ENCODE peak calls at places on chromosomes 13 and 19, in nine cellular contexts. One of them, this sample, is unnamed. For H3K27me3 and H3K4me1, the result is how much of the 10 kb centered on the place peaks cover.

GRCh38 chr19:32708457-32708856 is 11.1 kb upstream of the TDRD12 start:
- DNase-seq in colonic mucosa: no peak
- DNase-seq in neuronal stem cell: no peak
- DNase-seq in tibial artery: no peak
- DNase-seq in aorta: no peak
- DNase-seq in thoracic aorta: no peak
- DNase-seq in ovary: no peak
- DNase-seq in neural progenitor cell: no peak
- DNase-seq in fibroblast of lung: no peak
- DNase-seq in this sample: no peak

GRCh38 chr13:112768795-112769411 is 79.1 kb downstream of the ATP11A start:
- DNase-seq in colonic mucosa: no peak
- DNase-seq in neuronal stem cell: no peak
- DNase-seq in tibial artery: no peak
- DNase-seq in aorta: no peak
- DNase-seq in thoracic aorta: no peak
- DNase-seq in ovary: no peak
- DNase-seq in neural progenitor cell: no peak
- DNase-seq in fibroblast of lung: no peak
- DNase-seq in this sample: no peak

GRCh38 chr19:3987619-3988371 is 2.5 kb upstream of the EEF2 start:
- DNase-seq in colonic mucosa: peak
- DNase-seq in neuronal stem cell: peak
- DNase-seq in tibial artery: peak
- DNase-seq in aorta: peak
- DNase-seq in thoracic aorta: peak
- DNase-seq in ovary: peak
- DNase-seq in neural progenitor cell: peak
- DNase-seq in fibroblast of lung: peak
- DNase-seq in this sample: peak

GRCh38 chr13:49812806-49813205 is 20.3 kb upstream of the KPNA3 start:
- DNase-seq in colonic mucosa: no peak
- DNase-seq in neuronal stem cell: no peak
- DNase-seq in tibial artery: no peak
- DNase-seq in aorta: no peak
- DNase-seq in thoracic aorta: no peak
- DNase-seq in ovary: no peak
- DNase-seq in neural progenitor cell: no peak
- DNase-seq in fibroblast of lung: no peak
- DNase-seq in this sample: peak

GRCh38 chr13:111517641-111518010 is 197.2 kb downstream of the TEX29 start:
- DNase-seq in colonic mucosa: no peak
- DNase-seq in neuronal stem cell: no peak
- DNase-seq in tibial artery: no peak
- DNase-seq in aorta: no peak
- DNase-seq in thoracic aorta: no peak
- DNase-seq in ovary: no peak
- DNase-seq in neural progenitor cell: no peak
- DNase-seq in fibroblast of lung: no peak
- DNase-seq in this sample: no peak

GRCh38 chr19:3171894-3172679 is 6.5 kb upstream of the S1PR4 start:
- DNase-seq in colonic mucosa: no peak
- DNase-seq in neuronal stem cell: no peak
- DNase-seq in tibial artery: peak
- DNase-seq in aorta: no peak
- DNase-seq in thoracic aorta: no peak
- DNase-seq in ovary: no peak
- DNase-seq in neural progenitor cell: no peak
- DNase-seq in fibroblast of lung: no peak
- DNase-seq in this sample: no peak

GRCh38 chr13:72839831-72840426 is 58.0 kb downstream of the PIBF1 start:
- DNase-seq in colonic mucosa: peak
- DNase-seq in neuronal stem cell: peak
- DNase-seq in tibial artery: no peak
- DNase-seq in aorta: no peak
- DNase-seq in thoracic aorta: no peak
- DNase-seq in ovary: no peak
- DNase-seq in neural progenitor cell: peak
- DNase-seq in fibroblast of lung: peak
- DNase-seq in this sample: peak

GRCh38 chr19:14408641-14409120 is 10.5 kb downstream of the DDX39A start:
- DNase-seq in colonic mucosa: no peak
- DNase-seq in neuronal stem cell: no peak
- DNase-seq in tibial artery: no peak
- DNase-seq in aorta: no peak
- DNase-seq in thoracic aorta: no peak
- DNase-seq in ovary: no peak
- DNase-seq in neural progenitor cell: no peak
- DNase-seq in fibroblast of lung: no peak
- DNase-seq in this sample: no peak

GRCh38 chr13:23427342-23428182 is 5.9 kb downstream of the SACS start:
- DNase-seq in colonic mucosa: no peak
- DNase-seq in neuronal stem cell: no peak
- DNase-seq in tibial artery: peak
- DNase-seq in aorta: peak
- DNase-seq in thoracic aorta: peak
- DNase-seq in ovary: peak
- DNase-seq in neural progenitor cell: no peak
- DNase-seq in fibroblast of lung: peak
- DNase-seq in this sample: peak

GRCh38 chr19:9445037-9445436 is 9.7 kb upstream of the ZNF266 start:
- DNase-seq in colonic mucosa: no peak
- DNase-seq in neuronal stem cell: no peak
- DNase-seq in tibial artery: no peak
- DNase-seq in aorta: no peak
- DNase-seq in thoracic aorta: no peak
- DNase-seq in ovary: no peak
- DNase-seq in neural progenitor cell: no peak
- DNase-seq in fibroblast of lung: no peak
- DNase-seq in this sample: no peak

GRCh38 chr19:41700381-41701195 is 7.8 kb upstream of the CEACAM5 start:
- DNase-seq in colonic mucosa: peak
- DNase-seq in neuronal stem cell: no peak
- DNase-seq in tibial artery: peak
- DNase-seq in aorta: no peak
- DNase-seq in thoracic aorta: no peak
- DNase-seq in ovary: no peak
- DNase-seq in neural progenitor cell: no peak
- DNase-seq in fibroblast of lung: no peak
- DNase-seq in this sample: no peak

GRCh38 chr13:87677043-87677333 is 5.8 kb downstream of the SLITRK5 start:
- DNase-seq in colonic mucosa: no peak
- DNase-seq in neuronal stem cell: no peak
- DNase-seq in tibial artery: no peak
- DNase-seq in aorta: no peak
- DNase-seq in thoracic aorta: no peak
- DNase-seq in ovary: peak
- DNase-seq in neural progenitor cell: no peak
- DNase-seq in fibroblast of lung: no peak
- DNase-seq in this sample: no peak
- H3K27me3 ChIP-seq in colonic mucosa: half or more
- H3K27me3 ChIP-seq in neuronal stem cell: under half
- H3K27me3 ChIP-seq in tibial artery: under half
- H3K27me3 ChIP-seq in aorta: under half
- H3K27me3 ChIP-seq in thoracic aorta: under half
- H3K27me3 ChIP-seq in ovary: under half
- H3K27me3 ChIP-seq in neural progenitor cell: half or more
- H3K27me3 ChIP-seq in fibroblast of lung: under half
- H3K27me3 ChIP-seq in this sample: under half

DNA sequence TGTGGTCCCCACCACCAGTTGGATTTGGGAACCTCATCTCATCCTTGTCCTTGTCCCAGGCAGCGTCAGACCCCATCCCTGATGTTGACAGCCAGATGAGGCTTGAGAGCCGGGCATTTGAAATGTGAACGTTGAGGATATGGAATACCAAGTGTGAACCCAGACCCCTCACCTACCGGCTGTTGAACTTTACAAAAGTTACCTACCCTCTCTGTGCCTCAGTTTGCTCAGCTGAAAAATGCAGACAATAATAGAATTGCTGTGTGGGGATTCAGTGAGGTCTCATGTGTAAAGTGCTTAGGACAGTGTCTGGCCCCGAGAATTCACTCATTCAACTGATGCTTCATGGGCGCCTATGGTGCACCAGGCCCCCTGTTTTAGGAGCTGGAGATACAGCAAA is 693 bp upstream of the SIGLEC14 start:
- DNase-seq in colonic mucosa: no peak
- DNase-seq in neuronal stem cell: no peak
- DNase-seq in tibial artery: no peak
- DNase-seq in aorta: no peak
- DNase-seq in thoracic aorta: no peak
- DNase-seq in ovary: no peak
- DNase-seq in neural progenitor cell: no peak
- DNase-seq in fibroblast of lung: no peak
- DNase-seq in this sample: no peak
- H3K4me3 ChIP-seq in colonic mucosa: no peak
- H3K4me3 ChIP-seq in neuronal stem cell: no peak
- H3K4me3 ChIP-seq in tibial artery: no peak
- H3K4me3 ChIP-seq in aorta: no peak
- H3K4me3 ChIP-seq in thoracic aorta: no peak
- H3K4me3 ChIP-seq in ovary: no peak
- H3K4me3 ChIP-seq in neural progenitor cell: no peak
- H3K4me3 ChIP-seq in fibroblast of lung: no peak
- H3K4me3 ChIP-seq in this sample: no peak

GRCh38 chr19:56875717-56876116 is 35.2 kb upstream of the PEG3 start:
- DNase-seq in colonic mucosa: no peak
- DNase-seq in neuronal stem cell: no peak
- DNase-seq in tibial artery: no peak
- DNase-seq in aorta: no peak
- DNase-seq in thoracic aorta: no peak
- DNase-seq in ovary: no peak
- DNase-seq in neural progenitor cell: no peak
- DNase-seq in fibroblast of lung: no peak
- DNase-seq in this sample: peak

GRCh38 chr19:56877069-56877715 is 36.7 kb upstream of the PEG3 start:
- DNase-seq in colonic mucosa: no peak
- DNase-seq in neuronal stem cell: no peak
- DNase-seq in tibial artery: no peak
- DNase-seq in aorta: no peak
- DNase-seq in thoracic aorta: no peak
- DNase-seq in ovary: no peak
- DNase-seq in neural progenitor cell: no peak
- DNase-seq in fibroblast of lung: no peak
- DNase-seq in this sample: no peak

GRCh38 chr19:56873493-56873892 is 33.0 kb upstream of the PEG3 start:
- DNase-seq in colonic mucosa: no peak
- DNase-seq in neuronal stem cell: no peak
- DNase-seq in tibial artery: no peak
- DNase-seq in aorta: no peak
- DNase-seq in thoracic aorta: no peak
- DNase-seq in ovary: no peak
- DNase-seq in neural progenitor cell: no peak
- DNase-seq in fibroblast of lung: no peak
- DNase-seq in this sample: no peak

GRCh38 chr19:56869886-56870285 is 29.4 kb upstream of the PEG3 start:
- DNase-seq in colonic mucosa: no peak
- DNase-seq in neuronal stem cell: no peak
- DNase-seq in tibial artery: no peak
- DNase-seq in aorta: no peak
- DNase-seq in thoracic aorta: no peak
- DNase-seq in ovary: no peak
- DNase-seq in neural progenitor cell: no peak
- DNase-seq in fibroblast of lung: no peak
- DNase-seq in this sample: no peak

DNA sequence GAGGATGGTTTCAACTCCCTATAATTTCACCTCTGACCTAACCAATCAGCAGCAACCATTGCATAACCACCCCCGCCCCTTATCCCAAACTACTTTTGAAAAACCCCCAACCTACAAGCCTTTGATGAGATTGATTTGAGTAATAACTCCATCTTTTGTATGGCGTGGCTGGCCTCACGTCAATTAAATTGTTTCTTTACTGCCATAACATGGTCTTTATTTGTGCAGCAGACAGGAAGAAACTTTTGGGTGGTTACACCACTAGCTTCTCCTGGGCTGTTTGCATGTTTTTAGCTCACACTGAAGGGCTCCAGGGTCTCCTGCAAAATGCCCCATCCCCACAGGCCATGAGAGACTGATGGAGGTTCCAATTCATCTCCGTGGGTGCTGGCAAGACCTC is 34.0 kb upstream of the PEG3 start:
- DNase-seq in colonic mucosa: no peak
- DNase-seq in neuronal stem cell: no peak
- DNase-seq in tibial artery: no peak
- DNase-seq in aorta: no peak
- DNase-seq in thoracic aorta: no peak
- DNase-seq in ovary: no peak
- DNase-seq in neural progenitor cell: no peak
- DNase-seq in fibroblast of lung: no peak
- DNase-seq in this sample: no peak
- H3K4me1 ChIP-seq in colonic mucosa: under half
- H3K4me1 ChIP-seq in neuronal stem cell: under half
- H3K4me1 ChIP-seq in tibial artery: under half
- H3K4me1 ChIP-seq in aorta: under half
- H3K4me1 ChIP-seq in thoracic aorta: under half
- H3K4me1 ChIP-seq in ovary: under half
- H3K4me1 ChIP-seq in neural progenitor cell: under half
- H3K4me1 ChIP-seq in fibroblast of lung: under half
- H3K4me1 ChIP-seq in this sample: under half

DNA sequence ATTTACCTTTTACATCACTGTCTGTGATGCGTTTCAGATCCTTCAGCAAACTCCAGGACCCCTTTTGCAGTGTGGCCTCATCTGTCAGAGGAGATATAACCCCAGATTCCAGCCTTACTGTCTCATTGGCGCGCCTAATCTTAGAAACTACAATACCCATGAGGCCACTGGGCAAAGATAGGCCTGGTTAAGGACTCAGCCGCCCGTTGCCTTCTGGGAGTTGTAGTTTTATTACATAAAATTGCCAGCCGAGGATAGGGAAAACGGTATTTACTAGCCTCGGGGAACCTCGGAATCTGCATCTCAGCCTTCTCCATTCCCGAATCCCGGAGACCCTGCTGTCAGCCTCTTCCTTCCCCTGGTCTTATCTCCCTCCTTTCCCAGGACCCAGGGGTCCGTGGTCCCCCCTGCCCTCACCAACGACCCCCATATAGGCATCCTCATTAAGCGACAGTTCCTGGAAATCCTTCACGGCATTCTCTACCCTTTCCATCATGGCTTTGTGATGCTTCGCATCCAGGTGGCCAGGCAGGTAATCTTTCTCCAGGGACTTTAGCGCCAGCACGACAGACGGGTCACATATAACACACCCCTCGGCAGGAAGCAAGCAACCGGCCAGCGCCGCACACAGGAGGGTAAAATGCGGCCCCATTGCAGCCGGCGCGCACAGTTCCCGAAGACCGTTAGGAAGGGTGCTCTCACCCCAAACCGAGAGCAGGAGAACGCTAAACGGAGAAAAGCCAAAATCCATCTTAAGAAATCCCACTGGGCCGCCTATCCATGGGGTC is 1.3 kb downstream of the IZUMO1 start:
- DNase-seq in colonic mucosa: peak
- DNase-seq in neuronal stem cell: no peak
- DNase-seq in tibial artery: no peak
- DNase-seq in aorta: no peak
- DNase-seq in thoracic aorta: no peak
- DNase-seq in ovary: no peak
- DNase-seq in neural progenitor cell: peak
- DNase-seq in fibroblast of lung: peak
- DNase-seq in this sample: peak
- H3K27me3 ChIP-seq in colonic mucosa: under half
- H3K27me3 ChIP-seq in neuronal stem cell: under half
- H3K27me3 ChIP-seq in tibial artery: under half
- H3K27me3 ChIP-seq in aorta: under half
- H3K27me3 ChIP-seq in thoracic aorta: under half
- H3K27me3 ChIP-seq in ovary: under half
- H3K27me3 ChIP-seq in neural progenitor cell: under half
- H3K27me3 ChIP-seq in fibroblast of lung: under half
- H3K27me3 ChIP-seq in this sample: under half